ENCODE peak calls at places on chromosomes 7 and 10, in six cellular contexts. Y, O, S, N, V and P are unnamed samples.

GRCh38 chr7:132337450-132338080 is 238.7 kb downstream of the PLXNA4 start:
- DNase-seq in O (no peak), V (no peak), N (no peak), S (no peak), Y (no peak), P (no peak)

GRCh38 chr7:43589133-43589478 is 6.2 kb downstream of the STK17A start:
- DNase-seq in S (no peak), V (no peak), N (no peak), Y (no peak), O (no peak), P (no peak)

GRCh38 chr10:116268976-116269375 is 4.0 kb downstream of the GFRA1 start:
- DNase-seq in Y (no peak), V (no peak), S (no peak), O (no peak), N (no peak), P (no peak)

GRCh38 chr10:78642261-78642660 is 426.5 kb upstream of the ZMIZ1 start:
- DNase-seq in V (no peak), S (no peak), Y (no peak), N (no peak), O (no peak), P (no peak)

GRCh38 chr7:122887198-122887597 is 938 bp upstream of the CADPS2 start:
- DNase-seq in O (no peak), V (no peak), Y (peak), N (peak), S (peak), P (no peak)

GRCh38 chr7:127532151-127532550 is 53.2 kb downstream of the GCC1 start:
- DNase-seq in O (no peak), N (no peak), S (no peak), Y (no peak), V (no peak), P (no peak)

GRCh38 chr7:80257751-80258150 is 123.1 kb downstream of the GNAI1 start:
- DNase-seq in S (no peak), O (no peak), N (no peak), Y (no peak), V (no peak), P (no peak)

GRCh38 chr7:6618621-6619020 is 3.2 kb downstream of the ZNF853 start:
- DNase-seq in S (no peak), V (no peak), Y (no peak), N (no peak), O (no peak), P (no peak)

GRCh38 chr10:62803993-62804383 is 532 bp upstream of the ADO start:
- DNase-seq in V (peak), N (no peak), O (no peak), Y (no peak), S (no peak), P (no peak)

GRCh38 chr10:57964371-57964770 is 303.3 kb downstream of the IPMK start:
- DNase-seq in Y (peak), N (no peak), V (no peak), S (no peak), O (no peak), P (no peak)

GRCh38 chr7:71933426-71933825 is 478.7 kb downstream of the CALN1 start:
- DNase-seq in N (no peak), V (no peak), Y (no peak), O (no peak), S (no peak), P (no peak)

GRCh38 chr10:120221873-120222485 is 235.0 kb upstream of the PLPP4 start:
- DNase-seq in V (no peak), S (no peak), O (no peak), N (no peak), Y (no peak), P (no peak)

GRCh38 chr10:101617102-101617823 is 29.1 kb downstream of the DPCD start:
- DNase-seq in Y (no peak), N (no peak), S (no peak), V (no peak), O (no peak), P (peak)